ENCODE peak calls at places on chromosomes 4 and X, in four cellular contexts. One of them, this sample, is unnamed.

GRCh38 chrX:23331701-23332100 is 2.9 kb upstream of the PTCHD1 start:
- DNase-seq in GM12878: no peak
- DNase-seq in WTC11: peak
- DNase-seq in HepG2: no peak
- DNase-seq in this sample: no peak

GRCh38 chr4:16897991-16898827 is at the start of gene LDB2:
- DNase-seq in HepG2: no peak
- DNase-seq in GM12878: no peak
- DNase-seq in WTC11: peak
- DNase-seq in this sample: no peak

GRCh38 chr4:7649741-7650531 is 215.2 kb upstream of the PSAPL1 start:
- DNase-seq in WTC11: no peak
- DNase-seq in GM12878: peak
- DNase-seq in HepG2: no peak
- DNase-seq in this sample: no peak

GRCh38 chrX:125532411-125533089 is 212.9 kb downstream of the TEX13C start:
- DNase-seq in HepG2: no peak
- DNase-seq in GM12878: no peak
- DNase-seq in WTC11: no peak
- DNase-seq in this sample: no peak

GRCh38 chrX:11666180-11666579 is 460 bp upstream of the ARHGAP6 start:
- DNase-seq in GM12878: no peak
- DNase-seq in HepG2: no peak
- DNase-seq in WTC11: peak
- DNase-seq in this sample: no peak

GRCh38 chrX:107324493-107325310 is 118.3 kb downstream of the DNAAF6 start:
- DNase-seq in WTC11: peak
- DNase-seq in HepG2: no peak
- DNase-seq in GM12878: no peak
- DNase-seq in this sample: peak

GRCh38 chrX:150324919-150325318 is 38.2 kb upstream of the MAMLD1 start:
- DNase-seq in WTC11: no peak
- DNase-seq in GM12878: no peak
- DNase-seq in HepG2: no peak
- DNase-seq in this sample: no peak

GRCh38 chr4:115664285-115664684 is 550.9 kb upstream of the NDST4 start:
- DNase-seq in HepG2: no peak
- DNase-seq in WTC11: no peak
- DNase-seq in GM12878: no peak
- DNase-seq in this sample: no peak

GRCh38 chr4:82523179-82523578 is 38.6 kb downstream of the TMEM150C start:
- DNase-seq in GM12878: no peak
- DNase-seq in HepG2: no peak
- DNase-seq in WTC11: peak
- DNase-seq in this sample: no peak

GRCh38 chr4:814312-814850 is 11.5 kb downstream of the CPLX1 start:
- DNase-seq in GM12878: no peak
- DNase-seq in HepG2: no peak
- DNase-seq in WTC11: no peak
- DNase-seq in this sample: no peak

GRCh38 chrX:150465326-150465725 is 102.2 kb downstream of the MAMLD1 start:
- DNase-seq in HepG2: no peak
- DNase-seq in WTC11: no peak
- DNase-seq in GM12878: no peak
- DNase-seq in this sample: no peak

DNA sequence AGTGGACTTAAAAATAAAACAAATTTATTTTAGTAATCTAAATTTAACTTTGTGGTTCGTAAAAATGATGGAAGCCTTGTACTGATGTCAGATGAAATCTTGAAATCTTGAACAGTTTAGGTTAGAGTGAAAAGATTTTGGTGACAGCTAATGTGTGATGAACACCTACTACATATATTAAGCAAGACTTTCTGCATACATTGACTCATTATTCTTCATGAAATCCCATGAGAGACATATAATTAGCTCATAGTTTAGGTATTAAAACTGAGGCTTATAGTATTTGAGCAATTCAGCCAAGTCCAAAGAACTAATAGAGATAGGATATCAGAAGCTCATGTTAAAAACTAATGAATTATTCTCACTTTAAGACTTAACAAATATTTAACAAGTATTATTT is 66.9 kb upstream of the PCDH7 start:
- DNase-seq in WTC11: no peak
- DNase-seq in GM12878: no peak
- DNase-seq in HepG2: no peak
- DNase-seq in this sample: no peak
- TF ChIP-seq TCF7 in WTC11: no peak
- TF ChIP-seq TCF7 in GM12878: no peak
- TF ChIP-seq TCF7 in HepG2: no peak
- TF ChIP-seq TCF7 in this sample: no peak

GRCh38 chr4:157265281-157265680 is 44.8 kb downstream of the GRIA2 start:
- DNase-seq in WTC11: peak
- DNase-seq in GM12878: no peak
- DNase-seq in HepG2: no peak
- DNase-seq in this sample: no peak
- TF ChIP-seq TCF7 in WTC11: no peak
- TF ChIP-seq TCF7 in GM12878: no peak
- TF ChIP-seq TCF7 in HepG2: no peak
- TF ChIP-seq TCF7 in this sample: no peak

GRCh38 chr4:5588046-5588445 is 120.3 kb downstream of the EVC2 start:
- DNase-seq in GM12878: no peak
- DNase-seq in HepG2: no peak
- DNase-seq in WTC11: no peak
- DNase-seq in this sample: no peak

GRCh38 chr4:5589495-5589894 is 118.9 kb downstream of the EVC2 start:
- DNase-seq in WTC11: no peak
- DNase-seq in HepG2: no peak
- DNase-seq in GM12878: no peak
- DNase-seq in this sample: no peak

DNA sequence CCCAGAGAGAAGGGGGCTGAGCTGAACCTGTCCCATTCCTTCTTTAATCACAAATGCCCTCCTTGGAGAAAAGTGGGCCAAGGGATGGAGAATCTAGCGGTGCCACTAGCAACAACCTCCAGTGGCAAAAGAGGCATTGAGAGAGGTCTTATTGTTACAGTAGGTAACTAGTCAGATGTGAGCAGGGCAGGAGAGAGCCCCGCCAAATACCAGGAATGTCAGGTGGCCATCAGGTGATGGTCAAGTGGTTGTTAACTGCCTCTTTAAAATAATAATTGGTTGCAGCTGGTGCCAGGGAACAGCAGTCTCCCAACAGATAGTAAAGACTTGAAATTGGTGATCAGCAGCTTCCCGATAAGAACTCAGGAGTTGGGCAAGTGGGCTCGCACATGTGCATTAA is 116.1 kb downstream of the EVC2 start:
- DNase-seq in WTC11: no peak
- DNase-seq in HepG2: no peak
- DNase-seq in GM12878: no peak
- DNase-seq in this sample: no peak
- TF ChIP-seq TCF7 in WTC11: no peak
- TF ChIP-seq TCF7 in HepG2: no peak
- TF ChIP-seq TCF7 in GM12878: no peak
- TF ChIP-seq TCF7 in this sample: no peak

DNA sequence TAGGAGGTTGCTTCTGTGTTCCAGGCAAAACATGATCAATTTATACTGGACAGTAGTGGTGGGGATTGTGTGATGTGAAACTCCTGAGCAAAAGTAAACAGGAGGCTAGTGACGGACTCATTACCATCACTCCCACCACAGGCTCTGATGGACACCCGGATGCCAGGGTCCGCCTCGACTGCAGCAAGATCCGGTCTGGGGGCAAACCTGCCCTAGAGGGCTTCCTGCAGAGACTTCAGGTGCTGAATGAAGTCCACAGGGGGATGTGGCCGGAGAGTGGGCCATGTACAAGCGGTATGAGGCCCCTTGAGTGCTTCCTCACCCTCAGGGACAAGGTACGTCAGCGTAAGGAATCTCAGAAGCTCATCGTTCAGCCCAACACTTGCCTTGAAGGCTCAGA is 23.4 kb upstream of the TECRL start:
- DNase-seq in GM12878: no peak
- DNase-seq in WTC11: no peak
- DNase-seq in HepG2: no peak
- DNase-seq in this sample: no peak
- TF ChIP-seq TCF7 in GM12878: no peak
- TF ChIP-seq TCF7 in WTC11: no peak
- TF ChIP-seq TCF7 in HepG2: no peak
- TF ChIP-seq TCF7 in this sample: no peak

GRCh38 chr4:76611611-76612010 is 176.6 kb downstream of the SHROOM3 start:
- DNase-seq in GM12878: no peak
- DNase-seq in HepG2: no peak
- DNase-seq in WTC11: no peak
- DNase-seq in this sample: no peak
- TF ChIP-seq TCF7 in GM12878: no peak
- TF ChIP-seq TCF7 in HepG2: no peak
- TF ChIP-seq TCF7 in WTC11: no peak
- TF ChIP-seq TCF7 in this sample: no peak

GRCh38 chrX:129665916-129666644 is 11.3 kb upstream of the APLN start:
- DNase-seq in HepG2: no peak
- DNase-seq in WTC11: no peak
- DNase-seq in GM12878: no peak
- DNase-seq in this sample: no peak
- TF ChIP-seq TCF7 in HepG2: no peak
- TF ChIP-seq TCF7 in WTC11: no peak
- TF ChIP-seq TCF7 in GM12878: no peak
- TF ChIP-seq TCF7 in this sample: no peak

GRCh38 chr4:105440890-105441289 is 33.0 kb downstream of the PPA2 start:
- DNase-seq in HepG2: no peak
- DNase-seq in WTC11: no peak
- DNase-seq in GM12878: no peak
- DNase-seq in this sample: no peak
- TF ChIP-seq TCF7 in HepG2: no peak
- TF ChIP-seq TCF7 in WTC11: no peak
- TF ChIP-seq TCF7 in GM12878: no peak
- TF ChIP-seq TCF7 in this sample: no peak

DNA sequence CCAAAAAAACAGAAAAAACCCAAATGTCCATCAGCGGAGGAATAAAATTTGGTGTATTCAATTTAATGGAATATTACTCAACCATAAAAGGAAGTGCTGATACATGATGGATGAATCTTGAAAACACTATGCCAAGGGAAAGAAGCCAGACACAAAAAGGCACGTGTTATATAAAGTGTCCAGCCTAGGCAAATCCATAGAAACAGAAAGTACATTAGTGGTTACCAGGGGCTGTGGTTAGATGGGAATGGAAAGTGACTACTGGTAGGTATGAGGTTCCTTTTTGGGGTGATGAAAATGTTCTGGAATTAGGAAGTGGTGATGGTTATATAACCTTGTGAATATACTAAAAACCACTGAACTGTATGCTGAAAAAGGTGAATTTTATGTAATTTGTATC is 3.5 kb upstream of the CDKL2 start:
- DNase-seq in WTC11: no peak
- DNase-seq in HepG2: no peak
- DNase-seq in GM12878: no peak
- DNase-seq in this sample: no peak
- TF ChIP-seq TCF7 in WTC11: no peak
- TF ChIP-seq TCF7 in HepG2: no peak
- TF ChIP-seq TCF7 in GM12878: no peak
- TF ChIP-seq TCF7 in this sample: no peak

DNA sequence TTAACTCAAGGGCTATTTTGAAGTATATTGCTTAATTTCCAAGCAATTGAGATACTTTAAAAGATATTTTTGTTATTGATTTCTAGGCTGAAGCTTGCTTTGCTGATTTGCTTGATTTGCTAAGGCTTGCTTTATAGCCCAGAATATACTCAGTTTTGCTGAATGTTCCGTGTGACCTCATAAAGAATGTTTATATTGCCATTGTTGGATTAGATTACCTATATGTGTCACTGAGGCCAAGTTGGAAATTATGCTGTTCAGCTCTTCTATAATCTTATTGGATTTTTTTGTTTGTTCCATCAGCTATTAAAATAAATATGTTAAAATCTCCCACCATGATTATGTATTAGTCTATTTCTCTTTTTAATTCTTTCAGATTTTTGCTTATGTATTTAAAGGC is 13.0 kb downstream of the TBC1D19 start:
- DNase-seq in HepG2: no peak
- DNase-seq in WTC11: no peak
- DNase-seq in GM12878: no peak
- DNase-seq in this sample: no peak
- TF ChIP-seq TCF7 in HepG2: no peak
- TF ChIP-seq TCF7 in WTC11: no peak
- TF ChIP-seq TCF7 in GM12878: no peak
- TF ChIP-seq TCF7 in this sample: no peak